ENCODE peak calls at places on chromosomes 1 and 21, in six cellular contexts. T is A549; H is stimulated activated CD8-positive, alpha-beta memory T cell treated with anti-CD3 and anti-CD28 coated beads, Interleukin-15, amount 100 ng/mL, for 1 hour; G is HTR-8/SVneo; I is T follicular helper cell; N is stimulated activated naive B cell treated with anti-CD40 and anti-IgM and Interleukin-4, amounts not matched to agents 10 μg/mL and 1 μg/mL and 100 μg/mL, for 72 hours. Q is an unnamed sample.

GRCh38 chr1:244815600-244816099 is 19.8 kb upstream of the COX20 start:
- DNase-seq in T (no peak), H (no peak), G (no peak), I (no peak), N (peak; percentile 55), Q (no peak)

GRCh38 chr21:45116066-45116465 is 41.7 kb downstream of the ADARB1 start:
- DNase-seq in T (no peak), H (no peak), G (no peak), I (no peak), N (no peak), Q (no peak)

GRCh38 chr1:17878837-17879236 is 123.7 kb downstream of the ACTL8 start:
- DNase-seq in T (no peak), H (no peak), G (peak; percentile 60), I (no peak), N (no peak), Q (no peak)

GRCh38 chr1:101408212-101409042 is 171.6 kb downstream of the S1PR1 start:
- DNase-seq in T (no peak), H (no peak), G (no peak), I (no peak), N (no peak), Q (no peak)

GRCh38 chr1:202687819-202688218 is 22.4 kb downstream of the SYT2 start:
- DNase-seq in T (no peak), H (no peak), G (no peak), I (no peak), N (no peak), Q (no peak)

GRCh38 chr1:6208723-6209660 is 3.1 kb downstream of the RNF207 start:
- DNase-seq in T (no peak), H (no peak), G (no peak), I (no peak), N (no peak), Q (peak; percentile 28)

GRCh38 chr1:243939167-243939848 is 89.3 kb upstream of the AKT3 start:
- DNase-seq in T (peak; percentile 59), H (no peak), G (no peak), I (no peak), N (no peak), Q (no peak)

GRCh38 chr1:234515821-234516241 is 36.9 kb upstream of the TARBP1 start:
- DNase-seq in T (no peak), H (no peak), G (peak; percentile 46), I (no peak), N (no peak), Q (no peak)

GRCh38 chr21:42683371-42684108 is 30.1 kb downstream of the PDE9A start:
- DNase-seq in T (no peak), H (no peak), G (no peak), I (no peak), N (no peak), Q (no peak)

GRCh38 chr1:32138965-32139364 is 31.1 kb downstream of the KPNA6 start:
- DNase-seq in T (peak; percentile 21), H (no peak), G (peak; percentile 51), I (no peak), N (no peak), Q (peak; percentile 43)

GRCh38 chr1:6427445-6428390 is 3.1 kb downstream of the ESPN start:
- DNase-seq in T (no peak), H (no peak), G (no peak), I (no peak), N (no peak), Q (no peak)

GRCh38 chr1:24186711-24186992 is 437 bp downstream of the IFNLR1 start:
- DNase-seq in T (no peak), H (no peak), G (no peak), I (no peak), N (no peak), Q (no peak)

GRCh38 chr1:181135462-181135781 is 46.9 kb downstream of the IER5 start:
- DNase-seq in T (peak; percentile 72), H (no peak), G (no peak), I (no peak), N (no peak), Q (peak; percentile 29)

GRCh38 chr1:234473123-234473522 is 5.9 kb downstream of the TARBP1 start:
- DNase-seq in T (no peak), H (no peak), G (peak; percentile 23), I (no peak), N (no peak), Q (no peak)

GRCh38 chr1:20491866-20492265 is 5.9 kb upstream of the CAMK2N1 start:
- DNase-seq in T (no peak), H (no peak), G (no peak), I (no peak), N (no peak), Q (no peak)

GRCh38 chr1:59183918-59184317 is 113.0 kb upstream of the FGGY start:
- DNase-seq in T (no peak), H (no peak), G (no peak), I (no peak), N (no peak), Q (no peak)

Q was measured in NCI-H1930.